ENCODE peak calls at places on chromosomes 3 and 15, in six cellular contexts. I is activated gamma-delta T cell treated with anti-CD3 and anti-CD28 coated beads, Interleukin-2, amount 50 U/mL, for 16 hours; V is stromal cell of bone marrow; M is NCI-H345; D is chondrocyte; X is posterior vena cava. F is an unnamed sample.

GRCh38 chr3:158460929-158461328 is 110.1 kb upstream of the MLF1 start:
- DNase-seq in D (no peak), V (no peak), X (no peak), M (no peak), I (no peak), F (no peak)

GRCh38 chr3:79263423-79263822 is 504.4 kb downstream of the ROBO1 start:
- DNase-seq in I (no peak), V (no peak), M (no peak), X (no peak), D (no peak), F (no peak)

GRCh38 chr15:36363335-36363734 is 216.1 kb upstream of the CDIN1 start:
- DNase-seq in X (no peak), D (no peak), M (no peak), V (no peak), I (no peak), F (peak; percentile 53)

GRCh38 chr3:45688194-45688881 is 858 bp upstream of the SACM1L start:
- DNase-seq in D (no peak), M (peak; percentile 61), I (no peak), V (no peak), X (no peak), F (peak; percentile 27)

GRCh38 chr3:131803113-131803512 is 231.7 kb downstream of the CPNE4 start:
- DNase-seq in I (no peak), D (no peak), X (no peak), M (no peak), V (no peak), F (no peak)

GRCh38 chr15:48609486-48609885 is 36.0 kb downstream of the FBN1 start:
- DNase-seq in D (no peak), I (no peak), X (no peak), M (no peak), V (no peak), F (no peak)

GRCh38 chr15:82197734-82198594 is 64.6 kb downstream of the EFL1 start:
- DNase-seq in I (peak; percentile 22), M (peak; percentile 3), V (peak; percentile 63), X (peak; percentile 82), D (no peak), F (peak; percentile 71)

GRCh38 chr3:52277972-52278509 is 408 bp downstream of the WDR82 start:
- DNase-seq in M (peak; percentile 62), D (no peak), I (peak; percentile 53), V (no peak), X (peak; percentile 89), F (peak; percentile 54)

GRCh38 chr15:33242669-33243191 is 48.2 kb upstream of the FMN1 start:
- DNase-seq in I (no peak), X (no peak), D (no peak), V (no peak), M (no peak), F (peak; percentile 89)

GRCh38 chr3:150583028-150583427 is 20.1 kb upstream of the SELENOT start:
- DNase-seq in D (no peak), X (no peak), M (no peak), V (no peak), I (no peak), F (no peak)

GRCh38 chr15:77526582-77527163 is 106.0 kb downstream of the HMG20A start:
- DNase-seq in I (no peak), D (peak; percentile 51), X (peak; percentile 32), M (no peak), V (no peak), F (no peak)

GRCh38 chr15:99070268-99070667 is 34.6 kb upstream of the SYNM start:
- DNase-seq in V (no peak), I (no peak), D (no peak), X (peak; percentile 19), M (no peak), F (no peak)

GRCh38 chr15:90697180-90697579 is 20.0 kb upstream of the BLM start:
- DNase-seq in I (no peak), X (no peak), D (no peak), M (no peak), V (no peak), F (no peak)

GRCh38 chr15:77474987-77475385 is 54.3 kb downstream of the HMG20A start:
- DNase-seq in V (no peak), D (no peak), I (no peak), X (no peak), M (no peak), F (no peak)

F was measured in M059J.